ENCODE peak calls at places on chromosomes 7 and 10, in four cellular contexts. S, L, B and T are unnamed samples.

GRCh38 chr10:69043931-69044531 is 43.9 kb upstream of the SRGN start:
- DNase-seq in S (no peak), L (no peak), B (no peak), T (no peak)

GRCh38 chr7:12788591-12788990 is 101.2 kb downstream of the ARL4A start:
- DNase-seq in S (no peak), L (no peak), B (no peak), T (no peak)

GRCh38 chr10:19453967-19454366 is 362.3 kb upstream of the PLXDC2 start:
- DNase-seq in S (no peak), L (no peak), B (no peak), T (no peak)

GRCh38 chr10:12412671-12413368 is 63.5 kb downstream of the CAMK1D start:
- DNase-seq in S (no peak), L (no peak), B (no peak), T (no peak)

GRCh38 chr10:110209926-110210662 is 2.7 kb downstream of the MXI1 start:
- DNase-seq in S (peak; percentile 64), L (no peak), B (peak; percentile 45), T (peak; percentile 28)

GRCh38 chr7:137579913-137580640 is 236.5 kb upstream of the PTN start:
- DNase-seq in S (no peak), L (no peak), B (peak; percentile 95), T (peak; percentile 70)

GRCh38 chr7:102251531-102252372 is 34.9 kb upstream of the SH2B2 start:
- DNase-seq in S (no peak), L (no peak), B (no peak), T (no peak)

GRCh38 chr10:106500585-106501525 is 663.7 kb downstream of the SORCS1 start:
- DNase-seq in S (no peak), L (no peak), B (peak; percentile 10), T (peak; percentile 1)

GRCh38 chr10:23055424-23056191 is 39.8 kb upstream of the MSRB2 start:
- DNase-seq in S (no peak), L (no peak), B (no peak), T (no peak)

GRCh38 chr10:99555371-99556224 is 22.9 kb downstream of the NKX2-3 start:
- DNase-seq in S (no peak), L (no peak), B (no peak), T (peak; percentile 8)

GRCh38 chr10:60490013-60490412 is 100.3 kb upstream of the ANK3 start:
- DNase-seq in S (no peak), L (peak; percentile 21), B (peak; percentile 62), T (no peak)

GRCh38 chr7:2730846-2731770 is 43.1 kb downstream of the AMZ1 start:
- DNase-seq in S (no peak), L (no peak), B (no peak), T (no peak)

GRCh38 chr7:51428226-51428887 is 111.7 kb upstream of the COBL start:
- DNase-seq in S (no peak), L (no peak), B (no peak), T (peak; percentile 7)

GRCh38 chr7:105794741-105795729 is 81.4 kb downstream of the ATXN7L1 start:
- DNase-seq in S (peak; percentile 20), L (peak; percentile 38), B (peak; percentile 48), T (peak; percentile 63)

GRCh38 chr10:77006836-77007511 is 630.6 kb downstream of the KCNMA1 start:
- DNase-seq in S (no peak), L (no peak), B (peak; percentile 8), T (no peak)

GRCh38 chr7:130560972-130561371 is 69.1 kb downstream of the MEST start:
- DNase-seq in S (no peak), L (peak; percentile 4), B (peak; percentile 7), T (peak; percentile 50)

GRCh38 chr7:155412416-155413253 is 45.3 kb upstream of the EN2 start:
- DNase-seq in S (no peak), L (no peak), B (no peak), T (no peak)

DNA sequence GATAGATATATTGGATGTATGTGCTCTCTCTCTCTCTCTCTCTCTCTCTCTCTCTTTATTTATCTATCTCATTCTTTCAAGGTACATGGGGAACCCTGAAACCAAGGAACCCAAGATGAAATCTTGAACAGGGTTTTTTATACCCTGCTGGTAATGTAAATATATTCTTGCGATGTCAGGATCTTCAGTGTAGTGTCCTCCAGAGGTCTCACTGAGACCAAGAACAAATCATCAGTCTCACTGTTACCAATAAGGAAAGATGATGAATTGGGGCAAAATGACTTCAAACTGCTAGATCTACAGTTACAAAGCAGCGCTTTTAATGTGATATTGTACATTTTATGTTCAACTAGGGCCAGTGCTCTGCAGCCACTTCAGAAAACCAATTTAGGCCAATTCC is 423.5 kb downstream of the ANKRD7 start:
- DNase-seq in S (no peak), L (no peak), B (no peak), T (no peak)
- TF ChIP-seq CTCF in S (no peak), L (no peak), B (no peak), T (no peak)

GRCh38 chr10:1372212-1372611 is 316.0 kb downstream of the WDR37 start:
- DNase-seq in S (no peak), L (no peak), B (no peak), T (no peak)
- TF ChIP-seq CTCF in S (no peak), L (no peak), B (no peak), T (no peak)

DNA sequence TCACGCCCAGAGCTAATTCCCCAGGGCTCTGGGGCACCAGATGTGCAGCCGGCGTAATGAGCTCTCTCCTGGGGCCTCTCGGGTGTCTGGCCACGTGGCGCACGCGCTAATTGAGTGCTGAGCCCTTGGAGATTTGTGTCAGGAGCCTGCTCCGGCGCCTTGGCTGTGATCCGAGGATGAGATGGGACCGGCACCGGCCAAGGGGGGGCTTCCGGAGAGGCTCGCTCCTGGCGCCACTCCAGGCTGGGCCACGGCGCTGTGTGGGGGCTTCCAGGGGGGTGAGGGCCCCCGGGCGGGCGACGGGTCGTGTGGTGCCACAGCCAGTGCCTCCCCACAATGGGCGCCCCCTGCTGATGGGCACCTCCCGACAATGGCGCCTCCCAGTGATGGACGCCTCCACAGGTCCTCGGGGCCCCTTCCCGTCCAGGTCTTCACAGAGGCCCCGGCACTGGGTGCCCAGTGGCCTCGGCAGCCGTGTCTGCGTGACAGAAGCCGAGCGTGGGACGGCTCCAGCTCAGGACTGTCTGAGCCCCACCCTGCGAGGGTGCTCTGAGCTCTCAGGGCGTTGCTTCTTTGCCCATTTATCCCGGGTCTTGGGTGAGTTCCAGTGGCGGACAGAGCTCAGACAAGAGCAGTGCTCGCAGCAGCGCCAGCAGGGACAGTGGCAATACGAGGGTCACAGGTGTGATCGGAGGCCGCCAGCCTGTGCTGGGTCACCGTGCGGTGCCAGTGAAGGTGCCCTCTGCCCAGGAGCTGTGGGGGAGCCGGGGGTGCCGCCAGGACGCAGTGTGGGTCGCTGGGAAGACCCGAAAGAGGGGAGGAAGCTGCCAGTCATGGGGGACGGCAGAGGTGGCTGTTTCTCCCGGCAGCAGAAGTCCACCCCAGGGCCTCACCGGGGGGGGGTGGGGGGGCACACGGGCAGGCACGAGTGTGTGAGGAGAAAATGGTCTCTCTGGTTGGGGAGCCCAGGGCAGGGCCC is 8.2 kb upstream of the NKX6-2 start:
- DNase-seq in S (no peak), L (no peak), B (no peak), T (no peak)
- TF ChIP-seq CTCF in S (no peak), L (no peak), B (no peak), T (peak; percentile 55)

GRCh38 chr7:97317575-97317974 is 200.1 kb downstream of the SDHAF3 start:
- DNase-seq in S (no peak), L (no peak), B (no peak), T (no peak)
- TF ChIP-seq CTCF in S (no peak), L (no peak), B (no peak), T (no peak)

DNA sequence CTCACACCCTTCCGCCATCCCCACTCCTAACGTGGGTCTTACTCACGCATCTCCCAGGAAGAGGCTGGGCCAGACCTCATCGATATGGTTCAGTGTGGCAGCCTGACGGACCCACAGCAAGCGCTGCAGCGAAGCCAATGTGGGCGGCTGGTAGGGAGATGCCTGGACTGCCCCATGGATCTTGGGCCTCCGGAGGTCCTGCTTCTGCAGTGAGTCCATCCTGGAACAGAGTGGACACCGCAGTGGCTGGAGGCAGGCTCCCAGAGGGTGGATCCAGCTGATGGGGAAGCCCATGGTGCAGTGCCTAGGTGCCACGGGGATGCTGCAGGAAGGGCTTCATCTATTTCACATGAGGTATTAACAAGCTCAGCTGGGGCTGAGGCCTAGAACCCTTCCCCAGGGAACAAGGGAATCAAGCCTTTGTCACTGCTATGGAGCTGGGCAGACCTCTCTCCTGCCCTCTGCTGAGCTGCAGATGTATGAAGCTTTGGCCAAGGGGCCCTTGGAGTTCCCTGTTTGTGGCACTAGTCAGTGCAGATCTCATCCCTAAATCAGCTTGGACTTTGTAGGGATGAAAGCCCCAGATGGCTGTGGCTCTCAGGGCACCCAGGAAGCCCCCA is 13.7 kb upstream of the SAMD8 start:
- DNase-seq in S (no peak), L (no peak), B (peak; percentile 11), T (no peak)
- TF ChIP-seq CTCF in S (no peak), L (peak; percentile 53), B (peak; percentile 46), T (peak; percentile 57)

GRCh38 chr10:50417906-50418697 is 166.8 kb upstream of the ASAH2 start:
- DNase-seq in S (peak; percentile 79), L (peak; percentile 44), B (peak; percentile 89), T (peak; percentile 88)
- TF ChIP-seq CTCF in S (no peak), L (no peak), B (no peak), T (peak; percentile 5)

GRCh38 chr10:128113026-128113425 is 13.2 kb downstream of the MKI67 start:
- DNase-seq in S (no peak), L (no peak), B (no peak), T (no peak)

GRCh38 chr10:128121750-128122412 is 4.3 kb downstream of the MKI67 start:
- DNase-seq in S (no peak), L (no peak), B (no peak), T (no peak)

GRCh38 chr10:128116187-128116586 is 10.0 kb downstream of the MKI67 start:
- DNase-seq in S (no peak), L (no peak), B (no peak), T (no peak)

GRCh38 chr10:128115356-128115755 is 10.9 kb downstream of the MKI67 start:
- DNase-seq in S (no peak), L (no peak), B (no peak), T (no peak)

DNA sequence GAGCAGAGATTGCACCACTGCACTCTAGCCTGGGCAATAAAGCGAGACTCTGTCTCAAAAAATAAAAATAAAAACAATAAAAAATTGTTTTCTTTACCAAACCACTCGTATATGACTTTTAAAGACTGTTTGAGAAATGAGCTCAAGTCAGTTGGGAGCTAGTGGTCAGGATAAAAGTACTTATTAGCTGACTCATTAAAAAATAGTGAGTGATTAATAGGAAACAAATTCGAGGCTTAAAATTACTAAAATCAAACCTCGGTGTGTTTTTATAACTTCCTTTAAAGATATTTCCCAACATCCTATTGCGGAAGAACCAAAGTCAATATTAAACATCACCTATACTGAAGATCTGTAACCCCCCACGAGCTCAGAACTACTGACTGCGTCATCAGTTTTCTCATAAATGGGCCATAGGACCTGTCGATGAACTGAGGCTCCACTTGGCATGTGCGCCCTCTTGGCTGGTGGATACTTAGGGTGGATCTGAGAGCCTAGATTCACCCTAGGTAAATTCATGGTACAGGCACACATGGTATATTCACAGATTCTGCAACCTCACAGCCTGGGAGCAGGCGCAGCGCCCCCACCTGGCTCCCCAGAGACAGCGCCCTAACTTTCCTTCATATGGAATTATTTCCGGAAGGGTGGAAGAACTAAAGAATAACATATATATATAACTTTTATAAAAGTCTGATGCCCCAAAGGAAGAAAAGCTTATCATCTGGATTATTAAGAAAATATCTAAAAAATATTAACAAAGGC is 9.2 kb downstream of the MKI67 start:
- DNase-seq in S (no peak), L (no peak), B (no peak), T (peak; percentile 22)
- TF ChIP-seq CTCF in S (no peak), L (peak; percentile 10), B (peak; percentile 17), T (peak; percentile 65)

GRCh38 chr10:6850452-6850851 is 270.4 kb upstream of the PRKCQ start:
- DNase-seq in S (no peak), L (no peak), B (no peak), T (no peak)
- TF ChIP-seq CTCF in S (no peak), L (no peak), B (no peak), T (no peak)